ENCODE peak calls at places on chromosomes 11 and 22, in four cellular contexts. S, H, V and C are unnamed samples.

GRCh38 chr11:31106963-31107576 is 262.5 kb downstream of the DCDC1 start:
- DNase-seq in H (peak), V (peak), S (peak), C (no peak)

GRCh38 chr22:32830473-32830872 is 29.0 kb downstream of the TIMP3 start:
- DNase-seq in S (no peak), H (no peak), V (no peak), C (no peak)

GRCh38 chr11:32005786-32006406 is 85.0 kb upstream of the RCN1 start:
- DNase-seq in H (peak), S (peak), V (no peak), C (peak)

GRCh38 chr11:111120221-111120620 is 125.3 kb upstream of the POU2AF2 start:
- DNase-seq in S (no peak), H (no peak), V (no peak), C (no peak)

GRCh38 chr22:45602824-45603301 is 68.8 kb upstream of the ATXN10 start:
- DNase-seq in V (no peak), H (peak), S (no peak), C (no peak)

GRCh38 chr11:65311197-65311631 is 3.5 kb upstream of the CDC42EP2 start:
- DNase-seq in H (peak), V (no peak), S (no peak), C (peak)

GRCh38 chr22:25202290-25202921 is 2.7 kb downstream of the CRYBB3 start:
- DNase-seq in H (peak), V (peak), S (peak), C (no peak)

GRCh38 chr22:42461511-42461910 is 29.3 kb upstream of the NFAM1 start:
- DNase-seq in H (no peak), V (no peak), S (no peak), C (no peak)

GRCh38 chr11:3049430-3050243 is 7.6 kb downstream of the CARS1 start:
- DNase-seq in H (peak), S (peak), V (peak), C (peak)

GRCh38 chr11:90594658-90595057 is 371.8 kb upstream of the CHORDC1 start:
- DNase-seq in S (no peak), V (no peak), H (no peak), C (no peak)

GRCh38 chr11:111148953-111149352 is 96.6 kb upstream of the POU2AF2 start:
- DNase-seq in S (no peak), V (no peak), H (peak), C (peak)